ENCODE peak calls at places on chromosome 11, in five cellular contexts. S, Z, Y, B and U are unnamed samples.

GRCh38 chr11:29773656-29774264 is 243.1 kb downstream of the KCNA4 start:
- DNase-seq in S (no peak), Z (no peak), Y (no peak), B (no peak), U (no peak)

GRCh38 chr11:45590743-45591142 is 74.7 kb downstream of the CHST1 start:
- DNase-seq in S (no peak), Z (no peak), Y (peak; percentile 39), B (peak; percentile 21), U (no peak)

GRCh38 chr11:20002312-20003216 is 157.7 kb downstream of the DBX1 start:
- DNase-seq in S (no peak), Z (no peak), Y (no peak), B (no peak), U (peak; percentile 48)

GRCh38 chr11:9823887-9824385 is 160.1 kb downstream of the SWAP70 start:
- DNase-seq in S (no peak), Z (no peak), Y (no peak), B (peak; percentile 82), U (no peak)

GRCh38 chr11:46918087-46918751 is at the start of gene LRP4:
- DNase-seq in S (peak; percentile 93), Z (peak; percentile 30), Y (peak; percentile 35), B (no peak), U (peak; percentile 46)

GRCh38 chr11:113474362-113475159 is 637 bp downstream of the DRD2 start:
- DNase-seq in S (peak; percentile 76), Z (no peak), Y (peak; percentile 67), B (peak; percentile 68), U (peak; percentile 65)

GRCh38 chr11:68843703-68844312 is 2.1 kb upstream of the CPT1A start:
- DNase-seq in S (no peak), Z (peak; percentile 66), Y (no peak), B (no peak), U (peak; percentile 96)

GRCh38 chr11:66224226-66224850 is 44.1 kb upstream of the RAB1B start:
- DNase-seq in S (no peak), Z (no peak), Y (no peak), B (no peak), U (no peak)

GRCh38 chr11:65438257-65439151 is 15.9 kb downstream of the NEAT1 start:
- DNase-seq in S (no peak), Z (no peak), Y (no peak), B (peak; percentile 19), U (no peak)

GRCh38 chr11:117490019-117490679 is 162.5 kb downstream of the CEP164 start:
- DNase-seq in S (no peak), Z (no peak), Y (no peak), B (no peak), U (no peak)

GRCh38 chr11:75986966-75987365 is 172.0 kb downstream of the UVRAG start:
- DNase-seq in S (no peak), Z (no peak), Y (no peak), B (no peak), U (no peak)

GRCh38 chr11:116590844-116591575 is 181.8 kb downstream of the BUD13 start:
- DNase-seq in S (no peak), Z (no peak), Y (no peak), B (no peak), U (no peak)

GRCh38 chr11:20021771-20022362 is 138.4 kb downstream of the DBX1 start:
- DNase-seq in S (no peak), Z (no peak), Y (no peak), B (no peak), U (no peak)